ENCODE peak calls at places on chromosomes 1 and 21, in four cellular contexts. X is neuronal stem cell; R is tibial artery; A is CD8-positive, alpha-beta memory T cell. G is an unnamed sample.

GRCh38 chr21:41240040-41240439 is 72.1 kb downstream of the BACE2 start:
- DNase-seq in X (no peak), R (no peak), A (no peak), G (no peak)

GRCh38 chr1:159798893-159799292 is 3.3 kb upstream of the FCRL6 start:
- DNase-seq in X (peak; percentile 53), R (peak; percentile 75), A (peak; percentile 38), G (peak; percentile 22)

GRCh38 chr1:51605961-51606723 is 10.8 kb upstream of the OSBPL9 start:
- DNase-seq in X (no peak), R (no peak), A (no peak), G (no peak)

GRCh38 chr1:90879281-90879680 is 142.6 kb downstream of the ZNF644 start:
- DNase-seq in X (no peak), R (no peak), A (no peak), G (no peak)

GRCh38 chr1:153561401-153561985 is 4.2 kb downstream of the S100A2 start:
- DNase-seq in X (no peak), R (no peak), A (no peak), G (no peak)

GRCh38 chr1:87584603-87585002 is 255.9 kb downstream of the LMO4 start:
- DNase-seq in X (no peak), R (no peak), A (no peak), G (no peak)

GRCh38 chr1:236753554-236753953 is 41.5 kb upstream of the MTR start:
- DNase-seq in X (peak; percentile 18), R (no peak), A (no peak), G (no peak)

GRCh38 chr1:232594018-232594502 is 35.9 kb downstream of the SIPA1L2 start:
- DNase-seq in X (no peak), R (no peak), A (no peak), G (no peak)

GRCh38 chr1:94532077-94532476 is 9.5 kb downstream of the F3 start:
- DNase-seq in X (no peak), R (no peak), A (no peak), G (no peak)

GRCh38 chr1:30014031-30014430 is 709.4 kb downstream of the MATN1 start:
- DNase-seq in X (no peak), R (peak; percentile 17), A (no peak), G (no peak)

GRCh38 chr1:200242379-200243041 is 167.3 kb downstream of the ZNF281 start:
- DNase-seq in X (peak; percentile 33), R (no peak), A (no peak), G (no peak)

GRCh38 chr1:100736766-100737165 is 17.2 kb downstream of the VCAM1 start:
- DNase-seq in X (no peak), R (no peak), A (no peak), G (no peak)

GRCh38 chr1:10791117-10791951 is 5.1 kb downstream of the CASZ1 start:
- DNase-seq in X (no peak), R (no peak), A (no peak), G (no peak)

GRCh38 chr1:200323856-200324400 is 85.9 kb downstream of the ZNF281 start:
- DNase-seq in X (no peak), R (no peak), A (no peak), G (no peak)

GRCh38 chr1:207646891-207647290 is 2.0 kb downstream of the CR1L start:
- DNase-seq in X (no peak), R (no peak), A (no peak), G (no peak)

GRCh38 chr1:47298025-47298699 is 15.8 kb downstream of the STIL start:
- DNase-seq in X (no peak), R (no peak), A (no peak), G (no peak)

GRCh38 chr1:20368866-20369545 is 78.3 kb downstream of the VWA5B1 start:
- DNase-seq in X (no peak), R (no peak), A (no peak), G (no peak)

GRCh38 chr1:78370779-78371482 is 119.8 kb upstream of the PTGFR start:
- DNase-seq in X (no peak), R (no peak), A (no peak), G (no peak)

GRCh38 chr1:67540733-67541125 is 110.5 kb upstream of the SERBP1 start:
- DNase-seq in X (no peak), R (no peak), A (no peak), G (no peak)

DNA sequence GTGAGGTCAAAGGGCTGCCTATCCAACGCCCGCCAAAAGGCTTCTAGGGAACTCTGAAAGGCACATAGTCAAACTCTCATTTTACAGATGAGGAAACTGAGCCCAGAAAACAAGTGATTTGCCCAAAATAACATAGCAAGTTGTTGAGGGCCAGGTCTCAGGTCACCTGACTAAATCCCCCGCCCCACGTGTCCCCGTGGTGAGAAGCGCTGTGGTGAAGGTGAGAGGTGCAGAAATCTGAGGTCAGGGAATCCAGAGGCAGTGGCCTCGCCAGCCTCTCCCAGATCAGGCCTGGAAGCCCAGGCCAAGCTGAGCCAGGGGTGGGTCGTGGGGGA is 5.1 kb downstream of the HDGF start:
- DNase-seq in X (no peak), R (no peak), A (no peak), G (no peak)
- H3K4me3 ChIP-seq in X (no peak overlapping the region), R (peak overlapping the region; percentile 82), A (no peak overlapping the region), G (peak overlapping the region; percentile 98)

GRCh38 chr1:151990058-151990855 is 3.4 kb downstream of the S100A10 start:
- DNase-seq in X (no peak), R (no peak), A (no peak), G (no peak)
- H3K4me3 ChIP-seq in X (no peak overlapping the region), R (no peak overlapping the region), A (no peak overlapping the region), G (peak overlapping the region; percentile 15)

GRCh38 chr1:198212675-198213074 is 55.9 kb downstream of the NEK7 start:
- DNase-seq in X (no peak), R (no peak), A (no peak), G (no peak)

GRCh38 chr1:198220428-198220827 is 63.6 kb downstream of the NEK7 start:
- DNase-seq in X (no peak), R (no peak), A (no peak), G (no peak)

GRCh38 chr1:198211696-198212095 is 54.9 kb downstream of the NEK7 start:
- DNase-seq in X (no peak), R (no peak), A (no peak), G (no peak)

GRCh38 chr1:198212126-198212525 is 55.3 kb downstream of the NEK7 start:
- DNase-seq in X (no peak), R (no peak), A (no peak), G (no peak)

GRCh38 chr1:198214924-198215323 is 58.1 kb downstream of the NEK7 start:
- DNase-seq in X (no peak), R (no peak), A (no peak), G (no peak)
- H3K4me3 ChIP-seq in X (no peak overlapping the region), R (no peak overlapping the region), A (no peak overlapping the region), G (no peak overlapping the region)

GRCh38 chr1:1115830-1116700 is at the start of gene C1orf159:
- DNase-seq in X (peak; percentile 98), R (peak; percentile 99), A (peak; percentile 98), G (peak; percentile 99)

GRCh38 chr1:1115136-1115829 is 606 bp downstream of the C1orf159 start:
- DNase-seq in X (no peak), R (peak; percentile 58), A (no peak), G (peak; percentile 45)

GRCh38 chr1:1118011-1118892 is 2.4 kb upstream of the C1orf159 start:
- DNase-seq in X (no peak), R (peak; percentile 50), A (no peak), G (no peak)

GRCh38 chr1:1117469-1117831 is 1.6 kb upstream of the C1orf159 start:
- DNase-seq in X (no peak), R (peak; percentile 66), A (no peak), G (no peak)

DNA sequence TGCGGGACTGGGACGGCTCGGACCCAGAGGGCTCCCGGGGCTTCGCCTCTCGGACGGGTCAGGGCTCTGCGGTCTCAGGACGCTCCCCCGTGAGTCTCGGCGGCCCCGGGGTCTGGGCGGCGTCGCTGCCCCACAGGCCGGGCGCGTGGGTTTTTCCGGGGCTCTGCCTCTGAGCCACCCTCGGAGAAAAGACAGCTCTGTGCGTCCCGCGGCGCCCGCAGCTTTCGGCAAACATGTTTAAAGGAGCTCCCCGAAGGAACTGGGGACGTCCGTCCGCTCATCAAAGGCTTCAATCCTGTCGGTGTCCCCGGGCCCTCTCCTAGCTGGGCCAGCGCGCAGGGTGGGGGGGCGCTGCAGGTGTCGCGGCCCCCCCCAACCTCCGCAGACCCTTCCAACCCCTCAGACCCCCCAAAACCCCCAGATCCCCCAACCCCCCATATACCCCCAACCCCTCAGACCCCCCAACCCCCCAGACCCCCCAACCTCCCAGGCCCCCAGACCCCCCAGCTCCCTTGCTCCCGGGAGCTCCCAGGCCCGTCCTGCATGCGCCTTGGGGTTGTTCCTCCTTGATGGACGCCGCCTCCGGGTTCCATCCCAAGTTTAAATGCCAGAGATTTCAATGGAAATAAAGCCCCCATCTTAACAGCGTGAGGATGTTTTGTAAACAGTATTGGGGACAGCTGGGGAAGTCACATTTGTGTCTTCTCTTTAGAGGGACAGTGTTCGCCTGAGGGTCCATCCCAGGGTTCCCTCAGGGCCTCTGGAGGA is 996 bp upstream of the C1orf159 start:
- DNase-seq in X (peak; percentile 26), R (peak; percentile 67), A (peak; percentile 39), G (no peak)
- H3K4me3 ChIP-seq in X (peak overlapping the region; percentile 88), R (peak overlapping the region; percentile 99), A (peak overlapping the region; percentile 43), G (peak overlapping the region; percentile 76)

DNA sequence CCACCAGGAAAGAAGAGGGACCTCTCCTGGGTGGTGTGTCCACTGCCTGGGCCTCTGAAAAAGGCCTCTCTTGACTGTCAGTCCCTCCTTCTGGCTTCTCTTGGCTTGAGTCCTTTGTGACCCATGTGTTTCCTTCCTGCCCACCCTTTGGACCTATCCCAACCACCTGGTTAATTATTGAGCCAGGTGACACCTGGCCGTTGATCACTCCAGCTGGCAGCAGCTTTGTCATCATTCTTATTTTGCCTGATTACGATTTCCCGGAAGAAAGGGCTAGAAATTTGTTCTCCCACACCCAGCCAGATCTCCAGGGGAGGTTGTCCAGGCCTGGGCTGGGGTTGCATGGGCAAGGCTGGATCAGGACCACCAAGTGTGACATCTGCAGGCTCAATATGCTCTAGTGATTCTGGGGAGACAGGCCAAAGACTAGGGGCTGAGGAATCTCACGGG is 24.8 kb downstream of the CSF1 start:
- DNase-seq in X (no peak), R (no peak), A (no peak), G (no peak)
- H3K4me3 ChIP-seq in X (no peak overlapping the region), R (no peak overlapping the region), A (no peak overlapping the region), G (no peak overlapping the region)